ENCODE peak calls at places on chromosomes 12 and 14, in six cellular contexts. One of them, this sample, is unnamed.

GRCh38 chr12:49231881-49232650 is 32.8 kb upstream of the TUBA1C start:
- DNase-seq in OCI-M1: peak
- DNase-seq in fibroblast of lung: peak
- DNase-seq in NCI-H2081: peak
- DNase-seq in IMR-90: no peak
- DNase-seq in activated T-helper 1 cell treated with anti-CD3 and anti-CD28 coated beads, Interleukin-2, amount 50 U/mL, for 16 hours: no peak
- DNase-seq in this sample: peak

GRCh38 chr12:52534482-52534881 is 14.3 kb upstream of the KRT5 start:
- DNase-seq in OCI-M1: no peak
- DNase-seq in fibroblast of lung: no peak
- DNase-seq in NCI-H2081: no peak
- DNase-seq in IMR-90: no peak
- DNase-seq in activated T-helper 1 cell treated with anti-CD3 and anti-CD28 coated beads, Interleukin-2, amount 50 U/mL, for 16 hours: no peak
- DNase-seq in this sample: no peak

GRCh38 chr14:71665157-71665556 is 267.1 kb upstream of the RGS6 start:
- DNase-seq in OCI-M1: no peak
- DNase-seq in fibroblast of lung: peak
- DNase-seq in NCI-H2081: no peak
- DNase-seq in IMR-90: peak
- DNase-seq in activated T-helper 1 cell treated with anti-CD3 and anti-CD28 coated beads, Interleukin-2, amount 50 U/mL, for 16 hours: no peak
- DNase-seq in this sample: no peak

GRCh38 chr14:64444984-64445845 is 20.1 kb upstream of the AKAP5 start:
- DNase-seq in OCI-M1: peak
- DNase-seq in fibroblast of lung: peak
- DNase-seq in NCI-H2081: peak
- DNase-seq in IMR-90: peak
- DNase-seq in activated T-helper 1 cell treated with anti-CD3 and anti-CD28 coated beads, Interleukin-2, amount 50 U/mL, for 16 hours: peak
- DNase-seq in this sample: no peak

GRCh38 chr12:92674500-92674899 is 28.3 kb upstream of the PLEKHG7 start:
- DNase-seq in OCI-M1: no peak
- DNase-seq in fibroblast of lung: no peak
- DNase-seq in NCI-H2081: no peak
- DNase-seq in IMR-90: no peak
- DNase-seq in activated T-helper 1 cell treated with anti-CD3 and anti-CD28 coated beads, Interleukin-2, amount 50 U/mL, for 16 hours: no peak
- DNase-seq in this sample: no peak

GRCh38 chr12:59076611-59077010 is 156.3 kb upstream of the LRIG3 start:
- DNase-seq in OCI-M1: no peak
- DNase-seq in fibroblast of lung: no peak
- DNase-seq in NCI-H2081: no peak
- DNase-seq in IMR-90: no peak
- DNase-seq in activated T-helper 1 cell treated with anti-CD3 and anti-CD28 coated beads, Interleukin-2, amount 50 U/mL, for 16 hours: no peak
- DNase-seq in this sample: no peak

GRCh38 chr12:77493769-77494168 is 336.9 kb upstream of the NAV3 start:
- DNase-seq in OCI-M1: no peak
- DNase-seq in fibroblast of lung: peak
- DNase-seq in NCI-H2081: no peak
- DNase-seq in IMR-90: no peak
- DNase-seq in activated T-helper 1 cell treated with anti-CD3 and anti-CD28 coated beads, Interleukin-2, amount 50 U/mL, for 16 hours: no peak
- DNase-seq in this sample: no peak

GRCh38 chr14:51488569-51489220 is 163.0 kb upstream of the FRMD6 start:
- DNase-seq in OCI-M1: no peak
- DNase-seq in fibroblast of lung: no peak
- DNase-seq in NCI-H2081: no peak
- DNase-seq in IMR-90: peak
- DNase-seq in activated T-helper 1 cell treated with anti-CD3 and anti-CD28 coated beads, Interleukin-2, amount 50 U/mL, for 16 hours: no peak
- DNase-seq in this sample: no peak

GRCh38 chr12:6275609-6276246 is 34.8 kb upstream of the PLEKHG6 start:
- DNase-seq in OCI-M1: no peak
- DNase-seq in fibroblast of lung: no peak
- DNase-seq in NCI-H2081: no peak
- DNase-seq in IMR-90: no peak
- DNase-seq in activated T-helper 1 cell treated with anti-CD3 and anti-CD28 coated beads, Interleukin-2, amount 50 U/mL, for 16 hours: no peak
- DNase-seq in this sample: no peak

GRCh38 chr14:99035268-99035667 is 236.7 kb downstream of the BCL11B start:
- DNase-seq in OCI-M1: no peak
- DNase-seq in fibroblast of lung: peak
- DNase-seq in NCI-H2081: no peak
- DNase-seq in IMR-90: no peak
- DNase-seq in activated T-helper 1 cell treated with anti-CD3 and anti-CD28 coated beads, Interleukin-2, amount 50 U/mL, for 16 hours: no peak
- DNase-seq in this sample: no peak

GRCh38 chr12:15603461-15604085 is 185.6 kb downstream of the EPS8 start:
- DNase-seq in OCI-M1: peak
- DNase-seq in fibroblast of lung: no peak
- DNase-seq in NCI-H2081: peak
- DNase-seq in IMR-90: peak
- DNase-seq in activated T-helper 1 cell treated with anti-CD3 and anti-CD28 coated beads, Interleukin-2, amount 50 U/mL, for 16 hours: no peak
- DNase-seq in this sample: no peak

GRCh38 chr12:67759829-67760228 is 111.3 kb downstream of the DYRK2 start:
- DNase-seq in OCI-M1: no peak
- DNase-seq in fibroblast of lung: no peak
- DNase-seq in NCI-H2081: no peak
- DNase-seq in IMR-90: no peak
- DNase-seq in activated T-helper 1 cell treated with anti-CD3 and anti-CD28 coated beads, Interleukin-2, amount 50 U/mL, for 16 hours: no peak
- DNase-seq in this sample: no peak

GRCh38 chr12:64083285-64084210 is 138.5 kb downstream of the KICS2 start:
- DNase-seq in OCI-M1: peak
- DNase-seq in fibroblast of lung: peak
- DNase-seq in NCI-H2081: peak
- DNase-seq in IMR-90: peak
- DNase-seq in activated T-helper 1 cell treated with anti-CD3 and anti-CD28 coated beads, Interleukin-2, amount 50 U/mL, for 16 hours: no peak
- DNase-seq in this sample: no peak

GRCh38 chr12:58757422-58757821 is 162.9 kb downstream of the LRIG3 start:
- DNase-seq in OCI-M1: no peak
- DNase-seq in fibroblast of lung: peak
- DNase-seq in NCI-H2081: no peak
- DNase-seq in IMR-90: peak
- DNase-seq in activated T-helper 1 cell treated with anti-CD3 and anti-CD28 coated beads, Interleukin-2, amount 50 U/mL, for 16 hours: no peak
- DNase-seq in this sample: no peak

GRCh38 chr14:80584638-80585505 is 356.7 kb downstream of the CEP128 start:
- DNase-seq in OCI-M1: peak
- DNase-seq in fibroblast of lung: peak
- DNase-seq in NCI-H2081: peak
- DNase-seq in IMR-90: peak
- DNase-seq in activated T-helper 1 cell treated with anti-CD3 and anti-CD28 coated beads, Interleukin-2, amount 50 U/mL, for 16 hours: no peak
- DNase-seq in this sample: peak